ENCODE peak calls at places on chromosomes 4 and X, in six cellular contexts. M is BJ; X is GM13976; D is tibial artery; C is CD4-positive, alpha-beta T cell; H is heart left ventricle. N is an unnamed sample.

GRCh38 chrX:74505437-74505836 is 84.1 kb downstream of the SLC16A2 start:
- DNase-seq in M (no peak), D (no peak), C (no peak), H (no peak), X (no peak), N (no peak)

GRCh38 chr4:76690906-76691275 is 207.1 kb downstream of the SOWAHB start:
- DNase-seq in M (no peak), C (no peak), H (no peak), D (no peak), X (no peak), N (no peak)

GRCh38 chr4:72136429-72136828 is 104.6 kb downstream of the NPFFR2 start:
- DNase-seq in X (no peak), D (no peak), C (no peak), M (no peak), H (no peak), N (no peak)

GRCh38 chr4:37981844-37982720 is 21.9 kb downstream of the PTTG2 start:
- DNase-seq in D (no peak), H (no peak), M (peak; percentile 53), C (no peak), X (no peak), N (no peak)

GRCh38 chrX:131841496-131842410 is 181.3 kb upstream of the STK26 start:
- DNase-seq in D (no peak), X (peak; percentile 73), H (peak; percentile 31), C (no peak), M (no peak), N (peak; percentile 36)

GRCh38 chr4:96486563-96486962 is 646.7 kb downstream of the PDHA2 start:
- DNase-seq in C (no peak), M (no peak), D (no peak), X (no peak), H (no peak), N (no peak)

GRCh38 chr4:137819964-137820383 is 287.7 kb upstream of the PCDH18 start:
- DNase-seq in X (peak; percentile 10), M (no peak), H (no peak), C (no peak), D (no peak), N (no peak)

GRCh38 chr4:28014469-28014868 is 1153.8 kb downstream of the STIM2 start:
- DNase-seq in H (no peak), C (no peak), X (no peak), M (no peak), D (no peak), N (no peak)

GRCh38 chrX:75156537-75156945 is 458 bp upstream of the ABCB7 start:
- DNase-seq in H (no peak), C (no peak), M (no peak), X (peak; percentile 7), D (no peak), N (no peak)

DNA sequence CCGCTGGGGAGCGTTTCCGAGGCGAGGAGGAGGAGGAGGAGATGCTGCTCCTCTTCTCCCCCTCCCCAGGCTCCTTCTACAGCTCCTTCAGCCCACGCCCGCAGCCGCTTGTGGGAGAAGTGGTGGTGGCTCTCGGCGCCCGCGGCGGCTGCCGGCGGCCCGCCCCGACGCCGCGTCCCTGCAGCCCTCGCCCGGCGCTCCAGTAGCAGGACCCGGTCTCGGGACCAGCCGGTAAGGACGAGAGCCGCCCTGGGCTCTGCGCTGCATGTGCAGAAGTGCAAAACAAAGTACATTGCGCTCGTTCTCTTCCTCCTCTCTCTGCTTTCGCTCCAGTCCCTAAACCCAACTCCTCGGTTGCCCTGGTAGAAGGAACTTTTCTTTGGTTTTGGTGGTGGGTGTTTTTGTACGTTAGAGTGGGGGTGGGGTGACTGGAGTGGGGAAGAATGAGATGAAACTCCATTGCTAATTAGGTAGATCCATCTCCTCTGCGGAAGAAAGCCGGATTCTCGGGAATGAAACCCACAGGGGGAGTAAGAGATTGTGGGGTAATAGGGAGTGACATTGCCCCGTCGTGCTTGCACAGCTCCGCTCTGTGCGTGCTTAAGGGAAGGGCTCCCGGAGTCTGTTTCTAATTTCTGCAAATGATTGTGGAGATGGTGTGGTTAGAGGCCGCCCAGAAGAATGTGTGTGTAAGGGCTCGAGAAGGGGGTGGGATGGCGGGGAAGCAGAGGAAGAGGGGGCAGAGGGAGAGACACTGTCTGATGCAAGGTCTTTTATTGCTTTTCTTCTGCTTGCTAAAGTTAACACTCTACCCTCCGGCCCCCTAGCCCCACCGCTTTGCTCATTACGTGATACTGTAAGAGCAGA is 677 bp downstream of the PTPN13 start:
- DNase-seq in C (no peak), M (peak; percentile 90), X (peak; percentile 24), D (peak; percentile 45), H (peak; percentile 28), N (peak; percentile 11)
- TF ChIP-seq CTCF in C (no peak), M (peak; percentile 38), X (no peak), D (no peak), H (no peak), N (peak; percentile 39)

GRCh38 chr4:67286724-67287123 is 258.6 kb downstream of the CENPC start:
- DNase-seq in X (no peak), M (no peak), C (no peak), H (no peak), D (no peak), N (no peak)

GRCh38 chr4:67292045-67292444 is 253.3 kb downstream of the CENPC start:
- DNase-seq in M (no peak), C (no peak), D (no peak), X (no peak), H (no peak), N (no peak)

GRCh38 chr4:67292649-67293048 is 252.7 kb downstream of the CENPC start:
- DNase-seq in H (no peak), C (no peak), X (no peak), M (no peak), D (no peak), N (no peak)

GRCh38 chr4:67291639-67292038 is 253.7 kb downstream of the CENPC start:
- DNase-seq in M (no peak), H (no peak), D (no peak), X (no peak), C (no peak), N (no peak)

GRCh38 chr4:67288964-67289363 is 256.3 kb downstream of the CENPC start:
- DNase-seq in X (peak; percentile 29), H (no peak), D (no peak), C (no peak), M (no peak), N (peak; percentile 30)
- TF ChIP-seq CTCF in X (peak; percentile 40), H (no peak), D (no peak), C (no peak), M (no peak), N (peak; percentile 70)

GRCh38 chr4:122224348-122224747 is 72.2 kb downstream of the BLTP1 start:
- DNase-seq in X (no peak), C (no peak), H (no peak), D (no peak), M (no peak), N (no peak)
- TF ChIP-seq CTCF in X (no peak), C (no peak), H (peak; percentile 12), D (no peak), M (peak; percentile 27), N (peak; percentile 40)

GRCh38 chr4:90220453-90220852 is 93.3 kb downstream of the CCSER1 start:
- DNase-seq in C (no peak), D (no peak), X (no peak), H (no peak), M (no peak), N (no peak)
- TF ChIP-seq CTCF in C (no peak), D (no peak), X (no peak), H (no peak), M (no peak), N (no peak)

N was measured in progenitor cell of endocrine pancreas.